ENCODE peak calls at places on chromosome 7, in seven cellular contexts. U, R, Q, Z, L, M and I are unnamed samples.

GRCh38 chr7:41104621-41105020 is 598.3 kb downstream of the INHBA start:
- DNase-seq in U (no peak), R (no peak), Q (no peak), Z (no peak), L (no peak), M (no peak), I (no peak)

GRCh38 chr7:110786576-110786975 is 304.4 kb upstream of the LRRN3 start:
- DNase-seq in U (no peak), R (no peak), Q (no peak), Z (no peak), L (no peak), M (no peak), I (no peak)

GRCh38 chr7:114879554-114879953 is 42.3 kb upstream of the MDFIC start:
- DNase-seq in U (no peak), R (no peak), Q (no peak), Z (no peak), L (no peak), M (no peak), I (no peak)

GRCh38 chr7:80385512-80385911 is 126.4 kb downstream of the GNAT3 start:
- DNase-seq in U (no peak), R (no peak), Q (no peak), Z (no peak), L (no peak), M (no peak), I (no peak)

GRCh38 chr7:516606-517456 is 2.8 kb downstream of the PDGFA start:
- DNase-seq in U (peak), R (no peak), Q (peak), Z (no peak), L (no peak), M (no peak), I (peak)

GRCh38 chr7:122350701-122351100 is 46.2 kb upstream of the FEZF1 start:
- DNase-seq in U (no peak), R (no peak), Q (no peak), Z (no peak), L (no peak), M (no peak), I (peak)

GRCh38 chr7:116777613-116778380 is 84.6 kb upstream of the CAPZA2 start:
- DNase-seq in U (no peak), R (no peak), Q (peak), Z (no peak), L (no peak), M (no peak), I (no peak)

GRCh38 chr7:131231381-131232220 is 96.1 kb upstream of the MKLN1 start:
- DNase-seq in U (no peak), R (no peak), Q (no peak), Z (peak), L (no peak), M (peak), I (no peak)

GRCh38 chr7:37826825-37827224 is 21.6 kb upstream of the NME8 start:
- DNase-seq in U (no peak), R (no peak), Q (no peak), Z (no peak), L (no peak), M (peak), I (no peak)

GRCh38 chr7:101169110-101169837 is 3.9 kb upstream of the VGF start:
- DNase-seq in U (no peak), R (no peak), Q (no peak), Z (no peak), L (peak), M (no peak), I (peak)

GRCh38 chr7:18064242-18064838 is 36.7 kb upstream of the PRPS1L1 start:
- DNase-seq in U (peak), R (no peak), Q (peak), Z (peak), L (peak), M (peak), I (peak)

GRCh38 chr7:5679741-5680473 is 101.6 kb downstream of the RNF216 start:
- DNase-seq in U (no peak), R (no peak), Q (no peak), Z (no peak), L (no peak), M (no peak), I (no peak)

GRCh38 chr7:5589819-5590595 is 166.4 kb upstream of the TNRC18 start:
- DNase-seq in U (no peak), R (no peak), Q (no peak), Z (no peak), L (peak), M (no peak), I (no peak)

GRCh38 chr7:75951506-75951905 is 36.6 kb downstream of the POR start:
- DNase-seq in U (no peak), R (no peak), Q (peak), Z (no peak), L (peak), M (no peak), I (no peak)

GRCh38 chr7:8433477-8434289 is at the start of gene NXPH1:
- DNase-seq in U (peak), R (no peak), Q (no peak), Z (no peak), L (peak), M (peak), I (peak)

GRCh38 chr7:101232141-101232821 is 5.3 kb downstream of the CLDN15 start:
- DNase-seq in U (peak), R (no peak), Q (peak), Z (no peak), L (peak), M (no peak), I (peak)

GRCh38 chr7:9204571-9204970 is 771.2 kb downstream of the NXPH1 start:
- DNase-seq in U (peak), R (no peak), Q (no peak), Z (no peak), L (no peak), M (no peak), I (no peak)

GRCh38 chr7:84490661-84491060 is 296.1 kb upstream of the SEMA3A start:
- DNase-seq in U (no peak), R (no peak), Q (no peak), Z (no peak), L (no peak), M (no peak), I (peak)

GRCh38 chr7:101236292-101236691 is 1.3 kb downstream of the CLDN15 start:
- DNase-seq in U (no peak), R (no peak), Q (no peak), Z (no peak), L (peak), M (no peak), I (no peak)

GRCh38 chr7:28125381-28126046 is 55.1 kb downstream of the JAZF1 start:
- DNase-seq in U (no peak), R (no peak), Q (no peak), Z (no peak), L (no peak), M (no peak), I (peak)

GRCh38 chr7:121447191-121447920 is 51.2 kb upstream of the FAM3C start:
- DNase-seq in U (no peak), R (no peak), Q (no peak), Z (no peak), L (no peak), M (no peak), I (no peak)

GRCh38 chr7:138008588-138009349 is 6.9 kb upstream of the CREB3L2 start:
- DNase-seq in U (peak), R (peak), Q (peak), Z (peak), L (peak), M (peak), I (peak)

DNA sequence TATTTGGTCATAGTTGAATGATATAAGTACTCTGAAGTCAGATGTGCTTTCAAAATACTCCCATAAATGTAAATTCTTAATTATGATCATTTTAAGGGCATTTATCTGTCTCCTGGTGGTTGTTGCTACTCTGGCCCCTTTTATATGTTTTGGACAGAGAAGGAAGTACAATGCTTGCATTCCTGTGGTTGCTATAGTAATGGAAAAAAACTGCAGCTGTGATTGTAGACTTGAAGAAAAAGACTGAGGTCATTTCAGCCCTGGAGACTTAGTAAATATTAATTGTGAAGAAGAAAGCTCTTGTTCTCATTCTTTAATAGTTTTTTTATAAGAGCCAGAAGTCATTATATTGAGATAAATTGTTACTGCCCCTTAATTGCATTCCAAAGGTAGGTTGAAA is 70.2 kb upstream of the FERD3L start:
- DNase-seq in U (peak), R (no peak), Q (peak), Z (no peak), L (no peak), M (peak), I (peak)
- TF ChIP-seq EZH2phosphoT487 in U (no peak), R (no peak), Q (no peak), Z (no peak), L (no peak), M (no peak), I (no peak)

DNA sequence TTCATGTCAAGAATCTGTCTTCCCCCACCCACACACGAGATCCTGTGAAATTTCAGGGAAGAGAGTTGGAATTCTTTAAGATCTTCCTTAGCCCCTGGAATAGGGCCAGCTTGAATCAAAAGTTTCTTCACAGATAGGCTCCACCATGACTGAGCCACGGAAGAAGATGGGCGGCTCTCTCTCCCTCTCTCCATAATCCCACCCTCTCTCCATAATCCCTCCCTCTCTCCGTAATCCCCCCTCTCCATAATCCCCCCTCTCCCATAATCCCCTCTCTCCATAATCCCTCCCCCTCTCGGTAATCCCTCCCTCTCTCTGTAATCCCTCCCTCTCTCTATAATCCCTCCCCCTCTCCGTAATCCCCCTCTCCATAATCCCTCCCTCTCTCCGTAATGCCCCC is 20.4 kb downstream of the SHH start:
- DNase-seq in U (no peak), R (no peak), Q (no peak), Z (no peak), L (peak), M (no peak), I (no peak)
- TF ChIP-seq EZH2phosphoT487 in U (no peak), R (no peak), Q (no peak), Z (no peak), L (no peak), M (no peak), I (no peak)

DNA sequence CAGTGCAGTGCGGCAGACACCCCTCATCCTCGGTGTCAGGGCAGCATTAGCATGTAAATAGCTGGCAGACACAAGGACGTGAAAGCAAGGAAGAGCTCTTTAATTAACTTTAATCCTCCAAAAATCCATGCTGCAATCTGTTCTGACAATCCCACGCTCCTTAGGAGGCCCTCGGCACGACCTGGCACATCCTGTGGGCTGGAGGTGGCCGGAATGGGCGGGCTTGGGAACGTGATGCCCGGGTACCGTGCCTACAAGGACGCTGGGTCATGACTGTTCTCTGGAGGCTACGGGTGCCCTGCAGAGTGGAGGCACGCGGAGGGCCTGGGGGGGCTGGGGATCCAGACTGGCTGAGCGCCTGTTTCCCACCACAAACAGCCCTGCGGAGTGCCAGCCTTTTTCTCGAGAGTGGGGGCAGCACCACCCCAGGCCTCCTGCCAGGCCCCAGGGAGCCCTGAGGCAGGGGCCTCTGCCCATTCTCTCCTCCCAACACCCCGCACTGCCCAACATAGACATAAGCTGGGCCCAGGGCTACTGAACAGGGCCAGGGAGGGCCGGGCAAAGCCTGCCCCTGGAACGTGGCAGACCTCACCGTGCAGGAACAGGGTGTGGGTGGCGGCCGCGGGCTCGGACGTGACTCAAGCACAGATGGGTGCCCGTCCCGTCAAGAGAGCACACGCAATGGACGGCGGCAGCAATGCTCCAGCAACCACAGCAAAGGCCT is 189.3 kb downstream of the MAD1L1 start:
- DNase-seq in U (peak), R (no peak), Q (no peak), Z (no peak), L (peak), M (no peak), I (no peak)
- TF ChIP-seq EZH2phosphoT487 in U (no peak), R (no peak), Q (no peak), Z (no peak), L (no peak), M (no peak), I (no peak)

GRCh38 chr7:44372560-44373417 is 47.4 kb upstream of the CAMK2B start:
- DNase-seq in U (no peak), R (no peak), Q (peak), Z (no peak), L (no peak), M (no peak), I (no peak)
- TF ChIP-seq EZH2phosphoT487 in U (no peak), R (no peak), Q (no peak), Z (no peak), L (no peak), M (no peak), I (no peak)